ENCODE peak calls at places on chromosome 20, in ten cellular contexts. E is body of pancreas, Y is GM12865, J is cardiac fibroblast, L is fibroblast of lung, U is NB4, N is K562, K is Peyer's patch, H is AG10803, X is fibroblast of the aortic adventitia. A is an unnamed sample.

GRCh38 chr20:237918-238317 is 10.9 kb downstream of the DEFB129 start:
- DNase-seq in E (no peak), Y (no peak), J (no peak), L (no peak), U (peak), N (no peak), K (no peak), H (no peak), X (no peak), A (no peak)

GRCh38 chr20:34500823-34501222 is 15.4 kb upstream of the DYNLRB1 start:
- DNase-seq in E (no peak), Y (no peak), J (no peak), L (no peak), U (no peak), N (no peak), K (no peak), H (no peak), X (no peak), A (no peak)

GRCh38 chr20:44901972-44902371 is 7.9 kb upstream of the PABPC1L start:
- DNase-seq in E (no peak), Y (no peak), J (peak), L (peak), U (no peak), N (no peak), K (no peak), H (peak), X (peak), A (peak)

GRCh38 chr20:5971203-5971602 is 20.8 kb downstream of the MCM8 start:
- DNase-seq in E (no peak), Y (no peak), J (no peak), L (no peak), U (no peak), N (no peak), K (no peak), H (no peak), X (no peak), A (no peak)

GRCh38 chr20:33261465-33261864 is 21.5 kb upstream of the BPIFB1 start:
- DNase-seq in E (no peak), Y (no peak), J (peak), L (no peak), U (no peak), N (no peak), K (no peak), H (no peak), X (no peak), A (no peak)

GRCh38 chr20:53263554-53264438 is 291.6 kb downstream of the TSHZ2 start:
- DNase-seq in E (no peak), Y (no peak), J (no peak), L (no peak), U (no peak), N (no peak), K (no peak), H (no peak), X (no peak), A (no peak)

GRCh38 chr20:50152394-50153152 is 950 bp downstream of the PEDS1 start:
- DNase-seq in E (no peak), Y (no peak), J (peak), L (no peak), U (no peak), N (peak), K (no peak), H (no peak), X (no peak), A (no peak)

GRCh38 chr20:5074050-5074674 is 45.6 kb downstream of the PCNA start:
- DNase-seq in E (peak), Y (peak), J (no peak), L (no peak), U (no peak), N (no peak), K (no peak), H (no peak), X (peak), A (no peak)

GRCh38 chr20:63087872-63088680 is 81.3 kb upstream of the BHLHE23 start:
- DNase-seq in E (no peak), Y (no peak), J (no peak), L (no peak), U (no peak), N (no peak), K (no peak), H (no peak), X (no peak), A (no peak)

GRCh38 chr20:61739086-61739831 is 326.4 kb downstream of the TAF4 start:
- DNase-seq in E (no peak), Y (no peak), J (no peak), L (no peak), U (no peak), N (no peak), K (no peak), H (no peak), X (no peak), A (no peak)

GRCh38 chr20:64051532-64052325 is 2.3 kb upstream of the SOX18 start:
- DNase-seq in E (no peak), Y (no peak), J (no peak), L (no peak), U (no peak), N (no peak), K (no peak), H (no peak), X (no peak), A (no peak)

GRCh38 chr20:63884506-63885263 is 10.2 kb upstream of the DNAJC5 start:
- DNase-seq in E (no peak), Y (no peak), J (no peak), L (no peak), U (no peak), N (no peak), K (no peak), H (no peak), X (no peak), A (no peak)

GRCh38 chr20:62906647-62907375 is 19.5 kb downstream of the DIDO1 start:
- DNase-seq in E (no peak), Y (no peak), J (no peak), L (no peak), U (no peak), N (no peak), K (no peak), H (no peak), X (no peak), A (no peak)

GRCh38 chr20:50579511-50579910 is 69.3 kb downstream of the PTPN1 start:
- DNase-seq in E (no peak), Y (no peak), J (no peak), L (no peak), U (no peak), N (no peak), K (no peak), H (no peak), X (no peak), A (no peak)

GRCh38 chr20:12315652-12316051 is 398.0 kb downstream of the BTBD3 start:
- DNase-seq in E (no peak), Y (no peak), J (no peak), L (no peak), U (no peak), N (no peak), K (no peak), H (no peak), X (no peak), A (no peak)

GRCh38 chr20:45010399-45010828 is 44.1 kb downstream of the STK4 start:
- DNase-seq in E (no peak), Y (no peak), J (peak), L (peak), U (no peak), N (no peak), K (no peak), H (peak), X (peak), A (peak)

GRCh38 chr20:63915471-63915870 is 20.5 kb downstream of the DNAJC5 start:
- DNase-seq in E (peak), Y (no peak), J (no peak), L (no peak), U (no peak), N (no peak), K (no peak), H (no peak), X (no peak), A (no peak)

GRCh38 chr20:26167499-26167898 is 470.8 kb upstream of the ZNF337 start:
- DNase-seq in E (no peak), Y (no peak), J (peak), L (peak), U (no peak), N (no peak), K (no peak), H (peak), X (peak), A (peak)

GRCh38 chr20:32702706-32703425 is 29.1 kb upstream of the C20orf203 start:
- DNase-seq in E (no peak), Y (no peak), J (no peak), L (no peak), U (no peak), N (no peak), K (no peak), H (no peak), X (no peak), A (no peak)

GRCh38 chr20:25282796-25283195 is 34.9 kb downstream of the PYGB start:
- DNase-seq in E (peak), Y (no peak), J (no peak), L (no peak), U (no peak), N (no peak), K (no peak), H (no peak), X (no peak), A (no peak)

GRCh38 chr20:9054176-9054575 is 14.7 kb upstream of the PLCB4 start:
- DNase-seq in E (no peak), Y (no peak), J (peak), L (peak), U (no peak), N (no peak), K (no peak), H (peak), X (peak), A (peak)

GRCh38 chr20:58618694-58619540 is 32.2 kb upstream of the STX16 start:
- DNase-seq in E (no peak), Y (no peak), J (peak), L (peak), U (no peak), N (no peak), K (no peak), H (peak), X (peak), A (peak)

GRCh38 chr20:38859070-38859690 is 53.7 kb downstream of the PPP1R16B start:
- DNase-seq in E (no peak), Y (peak), J (no peak), L (no peak), U (peak), N (peak), K (peak), H (no peak), X (no peak), A (no peak)

GRCh38 chr20:43761396-43762340 is 34.9 kb upstream of the GTSF1L start:
- DNase-seq in E (no peak), Y (no peak), J (peak), L (peak), U (no peak), N (no peak), K (no peak), H (peak), X (no peak), A (no peak)

GRCh38 chr20:41158082-41158625 is 20.8 kb downstream of the PLCG1 start:
- DNase-seq in E (no peak), Y (no peak), J (no peak), L (no peak), U (no peak), N (no peak), K (no peak), H (no peak), X (no peak), A (no peak)

GRCh38 chr20:58478141-58478805 is 36.9 kb downstream of the APCDD1L start:
- DNase-seq in E (no peak), Y (no peak), J (peak), L (peak), U (no peak), N (no peak), K (no peak), H (peak), X (no peak), A (peak)

GRCh38 chr20:32465092-32465900 is 107.2 kb downstream of the ASXL1 start:
- DNase-seq in E (peak), Y (no peak), J (peak), L (peak), U (no peak), N (no peak), K (no peak), H (peak), X (peak), A (peak)

GRCh38 chr20:49712118-49712517 is 1.6 kb downstream of the B4GALT5 start:
- DNase-seq in E (no peak), Y (no peak), J (no peak), L (peak), U (peak), N (no peak), K (no peak), H (no peak), X (no peak), A (no peak)

GRCh38 chr20:51269671-51270070 is 246.8 kb upstream of the KCNG1 start:
- DNase-seq in E (no peak), Y (no peak), J (no peak), L (no peak), U (no peak), N (no peak), K (no peak), H (no peak), X (no peak), A (no peak)

GRCh38 chr20:10920396-10920795 is 246.6 kb upstream of the JAG1 start:
- DNase-seq in E (no peak), Y (no peak), J (no peak), L (no peak), U (no peak), N (no peak), K (no peak), H (no peak), X (peak), A (no peak)

GRCh38 chr20:38725959-38726848 is 1.9 kb downstream of the SLC32A1 start:
- DNase-seq in E (peak), Y (peak), J (no peak), L (no peak), U (peak), N (peak), K (peak), H (peak), X (peak), A (no peak)

GRCh38 chr20:48679603-48680002 is 148.2 kb downstream of the PREX1 start:
- DNase-seq in E (no peak), Y (peak), J (no peak), L (no peak), U (peak), N (peak), K (peak), H (no peak), X (no peak), A (no peak)

GRCh38 chr20:10788055-10788454 is 114.3 kb upstream of the JAG1 start:
- DNase-seq in E (no peak), Y (no peak), J (no peak), L (no peak), U (peak), N (no peak), K (no peak), H (no peak), X (no peak), A (no peak)

GRCh38 chr20:64188682-64189529 is 24.7 kb downstream of the MYT1 start:
- DNase-seq in E (peak), Y (no peak), J (peak), L (peak), U (no peak), N (no peak), K (no peak), H (peak), X (peak), A (no peak)

GRCh38 chr20:58713801-58714339 is 21.3 kb downstream of the NPEPL1 start:
- DNase-seq in E (no peak), Y (no peak), J (no peak), L (no peak), U (peak), N (no peak), K (peak), H (no peak), X (no peak), A (no peak)

GRCh38 chr20:62368629-62369507 is 1.8 kb upstream of the LAMA5 start:
- DNase-seq in E (peak), Y (no peak), J (peak), L (peak), U (no peak), N (peak), K (no peak), H (no peak), X (peak), A (peak)

GRCh38 chr20:63268671-63269439 is 3.8 kb upstream of the ARFGAP1 start:
- DNase-seq in E (no peak), Y (no peak), J (no peak), L (peak), U (no peak), N (no peak), K (no peak), H (no peak), X (no peak), A (no peak)

GRCh38 chr20:11373391-11373790 is 544.3 kb upstream of the BTBD3 start:
- DNase-seq in E (no peak), Y (peak), J (no peak), L (peak), U (no peak), N (no peak), K (no peak), H (no peak), X (peak), A (no peak)

GRCh38 chr20:17965042-17965697 is 3.4 kb downstream of the SNX5 start:
- DNase-seq in E (no peak), Y (no peak), J (no peak), L (no peak), U (peak), N (no peak), K (no peak), H (no peak), X (no peak), A (no peak)
- H3K4me3 ChIP-seq in E (no peak), Y (peak), J (no peak), L (peak), U (peak), N (peak), K (peak), H (no peak), X (peak), A (peak)

DNA sequence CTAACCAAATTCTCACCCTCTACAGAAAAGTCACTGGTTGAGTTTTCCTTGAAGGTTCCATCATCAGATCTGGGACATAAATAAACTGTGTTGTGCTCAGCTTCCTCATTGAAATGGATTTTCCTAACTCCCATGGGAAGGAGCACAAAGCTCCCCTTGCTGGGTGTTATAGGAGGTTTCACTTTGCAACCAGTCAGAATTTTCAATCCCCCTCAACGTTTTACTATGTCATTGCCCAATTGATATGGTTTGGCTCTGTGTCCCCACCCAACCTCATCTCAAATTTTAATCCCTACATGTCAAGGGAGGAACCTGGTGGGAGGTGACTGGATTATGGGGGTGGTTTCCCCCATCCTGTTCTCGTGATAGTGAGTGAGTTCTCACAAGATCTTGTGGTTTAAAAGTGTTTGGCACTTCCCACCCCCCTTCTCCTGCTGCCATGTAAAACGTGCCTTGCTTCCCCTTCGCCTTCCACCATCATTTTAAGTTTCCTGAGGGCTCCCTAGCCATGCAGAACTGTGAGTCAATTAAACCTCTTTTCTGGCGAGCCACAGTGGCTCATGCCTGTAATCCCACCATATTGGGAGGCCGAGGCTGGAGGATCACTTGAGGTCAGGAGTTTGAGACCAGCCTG is 62.9 kb downstream of the ZMYND8 start:
- DNase-seq in E (no peak), Y (no peak), J (no peak), L (no peak), U (peak), N (no peak), K (no peak), H (no peak), X (no peak), A (no peak)
- TF ChIP-seq CTCF in E (no peak), Y (no peak), J (no peak), L (no peak), U (no peak), N (no peak), K (no peak), H (no peak), X (no peak), A (no peak)

GRCh38 chr20:23085415-23086055 is 589 bp downstream of the CD93 start:
- DNase-seq in E (no peak), Y (no peak), J (no peak), L (no peak), U (peak), N (no peak), K (no peak), H (no peak), X (no peak), A (no peak)
- H3K4me3 ChIP-seq in E (no peak), Y (no peak), J (no peak), L (no peak), U (peak), N (no peak), K (peak), H (no peak), X (no peak), A (no peak)

DNA sequence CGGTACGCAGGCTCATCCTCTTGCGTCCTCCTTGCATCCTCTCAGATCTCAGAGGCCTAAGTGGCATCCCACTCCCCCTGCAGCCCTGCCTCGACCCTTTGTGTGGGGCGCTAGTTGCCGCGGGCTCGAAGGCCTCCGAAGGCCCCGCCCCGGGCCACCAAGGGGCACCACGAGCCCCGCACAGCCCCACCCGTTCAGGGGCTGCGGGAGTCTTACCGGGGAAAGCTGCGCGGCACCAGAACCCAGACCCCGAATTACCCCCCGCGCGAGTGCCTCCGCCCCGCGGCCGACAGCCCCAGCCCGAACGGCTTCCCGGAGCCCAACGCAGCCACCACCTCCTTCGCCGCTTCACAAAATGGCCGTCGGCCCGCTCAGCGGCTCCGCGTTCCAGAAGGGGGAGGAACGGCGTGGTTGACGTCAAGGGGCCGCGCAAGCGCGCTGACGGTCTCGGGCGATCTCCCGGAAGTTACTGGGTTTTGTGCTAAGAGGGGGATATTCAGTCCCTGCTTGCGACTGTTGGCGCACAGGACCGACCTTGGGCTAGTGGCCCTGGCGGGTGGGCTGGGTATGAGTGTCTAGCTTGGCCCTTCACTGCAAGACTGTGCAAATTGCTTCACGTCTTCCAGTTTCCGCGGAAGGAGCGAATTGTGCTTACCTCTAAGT is at the start of the genes CPNE1 and RBM12:
- DNase-seq in E (peak), Y (peak), J (peak), L (peak), U (peak), N (peak), K (peak), H (peak), X (peak), A (peak)
- TF ChIP-seq CTCF in E (no peak), Y (no peak), J (no peak), L (no peak), U (no peak), N (no peak), K (no peak), H (no peak), X (no peak), A (no peak)

DNA sequence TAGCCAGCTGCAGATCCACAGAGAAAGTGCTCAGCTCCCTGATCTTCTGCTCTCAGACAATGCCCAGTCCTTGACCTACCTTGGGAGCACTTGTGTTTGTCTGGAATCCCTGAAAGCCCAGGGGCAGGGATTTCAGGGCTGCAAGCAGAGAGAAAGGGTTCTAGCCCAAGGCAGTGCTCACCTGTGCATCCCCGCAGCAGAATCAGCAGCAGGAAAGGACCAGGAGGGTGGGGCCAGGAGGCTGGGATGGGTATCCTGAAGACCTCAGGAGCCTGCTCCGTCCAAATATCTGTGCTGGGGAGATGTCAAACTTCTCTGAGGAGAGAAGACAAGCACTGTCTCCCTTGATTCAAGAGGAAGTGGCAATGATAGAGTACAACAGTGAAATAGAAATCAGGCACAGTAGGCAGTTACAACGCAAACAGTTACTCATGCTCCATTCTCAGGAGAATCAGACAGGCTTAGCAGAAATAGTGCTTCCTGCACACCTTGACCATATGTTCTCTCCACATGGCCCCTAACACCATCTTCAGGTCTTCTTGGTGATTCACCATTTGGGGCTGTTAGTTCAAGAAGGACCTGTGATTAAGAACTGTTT is 28.7 kb upstream of the SIRPG start:
- DNase-seq in E (no peak), Y (no peak), J (no peak), L (no peak), U (no peak), N (no peak), K (no peak), H (no peak), X (no peak), A (no peak)
- H3K4me3 ChIP-seq in E (no peak), Y (no peak), J (no peak), L (no peak), U (no peak), N (no peak), K (no peak), H (no peak), X (no peak), A (no peak)

GRCh38 chr20:3612795-3613560 is 50.2 kb downstream of the GFRA4 start:
- DNase-seq in E (no peak), Y (no peak), J (no peak), L (no peak), U (no peak), N (no peak), K (no peak), H (peak), X (peak), A (peak)
- TF ChIP-seq CTCF in E (no peak), Y (no peak), J (no peak), L (peak), U (no peak), N (no peak), K (no peak), H (peak), X (no peak), A (no peak)